ENCODE peak calls at places on chromosomes 13 and 19, in four cellular contexts. I is body of pancreas, A is heart right ventricle, Z is right lobe of liver. G is an unnamed sample. For H3K36me3 and H3K27me3, the result is how much of the 10 kb centered on the place peaks cover.

GRCh38 chr13:103757361-103757760 is 691.1 kb upstream of the SLC10A2 start:
- DNase-seq in Z (no peak), I (no peak), A (no peak), G (no peak)

GRCh38 chr19:54448037-54448773 is 794 bp upstream of the LENG8 start:
- DNase-seq in Z (no peak), I (peak), A (peak), G (peak)

GRCh38 chr19:41784337-41785239 is 11.8 kb upstream of the CEACAM3 start:
- DNase-seq in A (no peak), I (no peak), Z (no peak), G (no peak)

GRCh38 chr13:46339035-46339666 is 47.9 kb downstream of the RUBCNL start:
- DNase-seq in A (peak), I (no peak), Z (no peak), G (peak)

GRCh38 chr13:113184568-113185440 is 23.7 kb downstream of the PCID2 start:
- DNase-seq in Z (no peak), I (no peak), A (no peak), G (no peak)

GRCh38 chr13:36157475-36157874 is 26.3 kb upstream of the DCLK1 start:
- DNase-seq in I (no peak), A (no peak), Z (no peak), G (no peak)

GRCh38 chr13:114068723-114069322 is 63.6 kb downstream of the RASA3 start:
- DNase-seq in I (no peak), A (no peak), Z (peak), G (no peak)

GRCh38 chr13:43785681-43786471 is 896 bp downstream of the ENOX1 start:
- DNase-seq in Z (peak), A (peak), I (peak), G (peak)

GRCh38 chr19:7748756-7749155 is 1.4 kb upstream of the CD209 start:
- DNase-seq in Z (no peak), I (no peak), A (no peak), G (no peak)

GRCh38 chr13:62357887-62358645 is 942.4 kb upstream of the PCDH20 start:
- DNase-seq in A (no peak), I (no peak), Z (no peak), G (no peak)

GRCh38 chr19:34089566-34089965 is 82.7 kb upstream of the LSM14A start:
- DNase-seq in I (no peak), A (no peak), Z (no peak), G (no peak)

GRCh38 chr13:25977216-25977615 is 74.6 kb downstream of the SHISA2 start:
- DNase-seq in Z (no peak), I (peak), A (no peak), G (no peak)

GRCh38 chr19:938233-938923 is 12.5 kb downstream of the ARID3A start:
- DNase-seq in I (peak), Z (no peak), A (no peak), G (no peak)

GRCh38 chr19:6952956-6953355 is 65.6 kb downstream of the ADGRE1 start:
- DNase-seq in A (no peak), Z (no peak), I (no peak), G (no peak)

GRCh38 chr19:38932425-38933179 is 1.9 kb downstream of the MRPS12 start:
- DNase-seq in A (no peak), I (no peak), Z (no peak), G (no peak)

GRCh38 chr19:48543121-48543710 is 8.8 kb upstream of the SULT2B1 start:
- DNase-seq in A (no peak), I (peak), Z (no peak), G (peak)

GRCh38 chr19:16078759-16079707 is 2.7 kb downstream of the TPM4 start:
- DNase-seq in A (peak), I (peak), Z (no peak), G (peak)

GRCh38 chr13:70623260-70623659 is 515.0 kb upstream of the KLHL1 start:
- DNase-seq in I (no peak), Z (no peak), A (no peak), G (no peak)

GRCh38 chr13:20192470-20193141 is at the start of gene GJB2:
- DNase-seq in Z (peak), I (no peak), A (no peak), G (no peak)

GRCh38 chr13:113061271-113061625 is 44.3 kb upstream of the F7 start:
- DNase-seq in Z (peak), I (no peak), A (no peak), G (no peak)

GRCh38 chr13:47005761-47006414 is 109.0 kb upstream of the HTR2A start:
- DNase-seq in Z (no peak), A (no peak), I (no peak), G (no peak)

GRCh38 chr19:51477343-51477742 is 996 bp upstream of the CEACAM18 start:
- DNase-seq in I (no peak), Z (no peak), A (no peak), G (no peak)

GRCh38 chr19:4528843-4529242 is 6.2 kb downstream of the PLIN5 start:
- DNase-seq in I (no peak), A (no peak), Z (no peak), G (no peak)

GRCh38 chr13:30047154-30047874 is 196.9 kb upstream of the UBL3 start:
- DNase-seq in A (no peak), I (no peak), Z (no peak), G (no peak)

GRCh38 chr19:14393303-14393702 is 12.1 kb downstream of the ADGRE5 start:
- DNase-seq in A (no peak), I (no peak), Z (no peak), G (no peak)
- H3K36me3 ChIP-seq in A (half or more), I (under half), Z (under half), G (half or more)

GRCh38 chr19:20776083-20777076 is at the start of gene ZNF66:
- DNase-seq in Z (peak), A (peak), I (peak), G (peak)
- H3K27ac ChIP-seq in Z (peak), A (peak), I (peak), G (peak)

GRCh38 chr19:17954401-17954800 is 12.5 kb upstream of the KCNN1 start:
- DNase-seq in A (no peak), Z (no peak), I (no peak), G (no peak)
- H3K27me3 ChIP-seq in A (half or more), Z (under half), I (under half), G (half or more)

DNA sequence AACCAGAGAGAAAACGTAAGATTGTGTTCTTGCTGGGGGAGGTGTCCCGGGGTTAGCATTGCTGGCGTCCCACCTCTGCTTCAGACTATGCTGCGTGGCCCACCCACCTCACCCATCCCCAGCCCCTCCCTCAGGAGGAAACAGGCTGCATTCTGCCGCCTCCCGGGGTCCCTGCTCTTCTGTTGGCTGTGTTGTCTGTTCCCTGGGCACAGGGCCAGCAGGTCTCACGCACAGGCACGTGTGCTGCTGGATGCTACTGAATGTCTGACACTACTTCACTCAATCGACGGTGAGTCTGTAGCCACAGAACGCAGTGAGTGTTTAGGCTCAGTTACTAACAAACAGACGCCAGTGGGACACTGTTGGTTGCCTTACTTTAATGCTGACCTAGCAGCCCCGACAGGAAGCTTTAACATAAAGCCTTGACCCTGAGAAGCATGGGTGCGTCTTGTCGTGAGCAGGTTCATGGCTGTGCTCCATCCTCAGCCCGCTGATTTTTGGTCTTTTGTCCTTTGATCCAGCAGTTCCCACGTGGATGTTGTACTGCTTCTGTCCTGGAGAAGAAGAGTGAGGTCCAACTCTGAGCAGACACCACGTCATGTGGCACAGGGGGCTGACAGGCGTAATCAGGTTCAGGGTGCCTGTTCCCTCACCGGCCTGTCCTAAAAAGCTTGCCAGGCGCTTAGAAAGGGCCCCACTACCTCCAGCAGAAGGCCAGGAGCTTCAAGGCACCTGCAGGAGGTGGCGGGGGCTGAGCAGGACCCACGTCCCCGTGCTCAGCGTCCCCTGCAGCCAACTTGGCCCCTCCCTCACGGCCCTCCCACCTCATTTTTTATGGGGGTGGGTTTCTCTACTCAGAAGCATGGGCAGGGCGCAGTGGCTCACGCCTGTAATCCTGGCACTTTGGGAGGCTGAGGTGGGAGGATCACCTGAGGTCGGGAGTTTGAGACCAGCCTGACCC is 26.0 kb downstream of the NAXD start:
- DNase-seq in Z (no peak), I (no peak), A (peak), G (peak)
- H3K36me3 ChIP-seq in Z (half or more), I (under half), A (half or more), G (under half)